ENCODE peak calls at places on chromosomes 6 and 20, in five cellular contexts. Z, G, D, N and Q are unnamed samples.

GRCh38 chr6:68040780-68041179 is 594.3 kb upstream of the ADGRB3 start:
- DNase-seq in N (no peak), Z (no peak), D (no peak), G (no peak), Q (no peak)

GRCh38 chr20:63624486-63624885 is 2.4 kb downstream of the GMEB2 start:
- DNase-seq in Z (peak; percentile 63), N (no peak), D (no peak), G (no peak), Q (peak; percentile 14)

GRCh38 chr6:54238407-54238806 is 69.8 kb upstream of the TINAG start:
- DNase-seq in G (no peak), N (no peak), Z (peak; percentile 59), D (no peak), Q (peak; percentile 40)

GRCh38 chr6:31462964-31463940 is 34.7 kb upstream of the MICB start:
- DNase-seq in Z (peak; percentile 87), N (peak; percentile 32), G (peak; percentile 74), D (peak; percentile 97), Q (peak; percentile 94)

GRCh38 chr6:5403619-5404018 is 142.3 kb downstream of the FARS2 start:
- DNase-seq in D (no peak), N (no peak), G (no peak), Z (peak; percentile 64), Q (no peak)

GRCh38 chr6:109183109-109183508 is 87.8 kb downstream of the CEP57L1 start:
- DNase-seq in D (peak; percentile 15), N (no peak), G (no peak), Z (no peak), Q (no peak)

GRCh38 chr6:90406957-90407356 is 110.3 kb upstream of the BACH2 start:
- DNase-seq in Z (no peak), N (no peak), D (peak; percentile 5), G (no peak), Q (no peak)

GRCh38 chr6:107440935-107441334 is 18.4 kb downstream of the PDSS2 start:
- DNase-seq in G (no peak), N (no peak), Z (no peak), D (no peak), Q (no peak)

GRCh38 chr20:20012517-20012916 is 4.6 kb upstream of the NAA20 start:
- DNase-seq in Z (no peak), D (no peak), G (no peak), N (no peak), Q (no peak)

GRCh38 chr6:137266032-137266586 is 46.9 kb upstream of the IFNGR1 start:
- DNase-seq in D (no peak), Z (no peak), G (no peak), N (no peak), Q (no peak)

GRCh38 chr6:33856655-33857054 is 52.9 kb upstream of the MLN start:
- DNase-seq in D (no peak), G (no peak), N (no peak), Z (no peak), Q (no peak)

GRCh38 chr6:67459556-67459955 is 1175.5 kb upstream of the ADGRB3 start:
- DNase-seq in Z (no peak), G (no peak), N (no peak), D (peak; percentile 8), Q (no peak)

GRCh38 chr20:11740975-11741374 is 176.7 kb upstream of the BTBD3 start:
- DNase-seq in N (no peak), D (no peak), Z (no peak), G (peak; percentile 35), Q (no peak)

GRCh38 chr20:33640287-33640686 is 21.8 kb upstream of the C20orf144 start:
- DNase-seq in N (no peak), D (no peak), G (no peak), Z (no peak), Q (no peak)

GRCh38 chr20:62372042-62372993 is 5.2 kb upstream of the LAMA5 start:
- DNase-seq in D (no peak), G (no peak), N (no peak), Z (no peak), Q (no peak)

GRCh38 chr6:132257561-132257960 is 143.7 kb downstream of the MOXD1 start:
- DNase-seq in G (no peak), Z (peak; percentile 19), N (no peak), D (no peak), Q (no peak)

GRCh38 chr6:42441661-42442081 is 10.1 kb downstream of the TRERF1 start:
- DNase-seq in G (no peak), Z (no peak), N (no peak), D (no peak), Q (no peak)

GRCh38 chr6:52130440-52130839 is 43.0 kb upstream of the PKHD1 start:
- DNase-seq in Z (no peak), N (no peak), G (no peak), D (no peak), Q (no peak)

GRCh38 chr6:130743175-130743574 is 84.0 kb upstream of the SMLR1 start:
- DNase-seq in Z (peak; percentile 4), G (peak; percentile 5), D (no peak), N (no peak), Q (no peak)

GRCh38 chr6:90284236-90284744 is 12.4 kb downstream of the BACH2 start:
- DNase-seq in N (no peak), G (no peak), Z (peak; percentile 95), D (peak; percentile 92), Q (peak; percentile 87)

GRCh38 chr6:90442366-90442765 is 144.5 kb downstream of the MAP3K7 start:
- DNase-seq in D (no peak), Z (peak; percentile 26), N (no peak), G (no peak), Q (peak; percentile 16)

GRCh38 chr6:4346659-4347333 is 211.4 kb upstream of the ECI2 start:
- DNase-seq in N (no peak), G (no peak), Z (peak; percentile 52), D (no peak), Q (peak; percentile 62)

GRCh38 chr20:19213946-19214490 is 1.6 kb downstream of the SLC24A3 start:
- DNase-seq in G (no peak), N (no peak), D (no peak), Z (no peak), Q (no peak)

GRCh38 chr20:18986895-18987580 is 173.5 kb downstream of the SCP2D1 start:
- DNase-seq in Z (no peak), D (no peak), G (no peak), N (no peak), Q (no peak)

GRCh38 chr6:132246632-132247270 is 154.5 kb downstream of the MOXD1 start:
- DNase-seq in Z (no peak), G (no peak), N (no peak), D (no peak), Q (no peak)

GRCh38 chr6:158784505-158784904 is 34.7 kb downstream of the EZR start:
- DNase-seq in Z (peak; percentile 32), N (no peak), D (peak; percentile 89), G (no peak), Q (peak; percentile 32)

GRCh38 chr20:52921300-52921699 is 50.9 kb upstream of the TSHZ2 start:
- DNase-seq in G (no peak), Z (no peak), D (no peak), N (no peak), Q (no peak)